ENCODE peak calls at places on chromosomes 4 and X, in eight cellular contexts. One of them, this sample, is unnamed.

GRCh38 chrX:18654873-18655836 is 16.8 kb downstream of the RS1 start:
- DNase-seq in HFFc6: no peak
- DNase-seq in IMR-90: no peak
- DNase-seq in PC-9: no peak
- DNase-seq in Calu3: no peak
- DNase-seq in A673: no peak
- DNase-seq in mammary epithelial cell: peak
- DNase-seq in cardiac fibroblast: peak
- DNase-seq in this sample: no peak

GRCh38 chrX:19177710-19178109 is 55.4 kb upstream of the ADGRG2 start:
- DNase-seq in mammary epithelial cell: no peak
- DNase-seq in IMR-90: no peak
- DNase-seq in PC-9: no peak
- DNase-seq in Calu3: no peak
- DNase-seq in cardiac fibroblast: no peak
- DNase-seq in HFFc6: no peak
- DNase-seq in A673: peak
- DNase-seq in this sample: no peak

GRCh38 chr4:182231080-182231479 is 12.1 kb upstream of the TENM3 start:
- DNase-seq in Calu3: no peak
- DNase-seq in PC-9: no peak
- DNase-seq in mammary epithelial cell: no peak
- DNase-seq in HFFc6: peak
- DNase-seq in A673: no peak
- DNase-seq in IMR-90: peak
- DNase-seq in cardiac fibroblast: no peak
- DNase-seq in this sample: no peak

GRCh38 chr4:160026720-160027119 is 923.8 kb downstream of the RAPGEF2 start:
- DNase-seq in IMR-90: no peak
- DNase-seq in PC-9: peak
- DNase-seq in HFFc6: no peak
- DNase-seq in mammary epithelial cell: peak
- DNase-seq in Calu3: peak
- DNase-seq in A673: peak
- DNase-seq in cardiac fibroblast: peak
- DNase-seq in this sample: peak

GRCh38 chrX:40166582-40166981 is 68.8 kb upstream of the BCOR start:
- DNase-seq in mammary epithelial cell: no peak
- DNase-seq in HFFc6: peak
- DNase-seq in cardiac fibroblast: peak
- DNase-seq in A673: peak
- DNase-seq in Calu3: no peak
- DNase-seq in PC-9: no peak
- DNase-seq in IMR-90: peak
- DNase-seq in this sample: no peak

GRCh38 chr4:53592128-53592527 is 842 bp upstream of the LNX1 start:
- DNase-seq in HFFc6: no peak
- DNase-seq in mammary epithelial cell: no peak
- DNase-seq in cardiac fibroblast: peak
- DNase-seq in A673: peak
- DNase-seq in Calu3: no peak
- DNase-seq in IMR-90: peak
- DNase-seq in PC-9: no peak
- DNase-seq in this sample: peak

GRCh38 chrX:65690057-65690855 is 22.8 kb downstream of the MSN start:
- DNase-seq in A673: no peak
- DNase-seq in cardiac fibroblast: peak
- DNase-seq in Calu3: no peak
- DNase-seq in mammary epithelial cell: peak
- DNase-seq in HFFc6: peak
- DNase-seq in IMR-90: peak
- DNase-seq in PC-9: no peak
- DNase-seq in this sample: no peak

GRCh38 chrX:56766554-56767412 is 37.7 kb downstream of the NBDY start:
- DNase-seq in A673: peak
- DNase-seq in PC-9: no peak
- DNase-seq in IMR-90: peak
- DNase-seq in mammary epithelial cell: no peak
- DNase-seq in Calu3: no peak
- DNase-seq in HFFc6: peak
- DNase-seq in cardiac fibroblast: peak
- DNase-seq in this sample: no peak

GRCh38 chr4:158998624-158999023 is 104.3 kb upstream of the RAPGEF2 start:
- DNase-seq in Calu3: no peak
- DNase-seq in HFFc6: peak
- DNase-seq in cardiac fibroblast: no peak
- DNase-seq in IMR-90: no peak
- DNase-seq in PC-9: no peak
- DNase-seq in mammary epithelial cell: peak
- DNase-seq in A673: peak
- DNase-seq in this sample: peak

GRCh38 chr4:157898836-157899605 is 273.8 kb downstream of the GASK1B start:
- DNase-seq in mammary epithelial cell: no peak
- DNase-seq in IMR-90: no peak
- DNase-seq in A673: no peak
- DNase-seq in PC-9: no peak
- DNase-seq in Calu3: no peak
- DNase-seq in HFFc6: no peak
- DNase-seq in cardiac fibroblast: no peak
- DNase-seq in this sample: no peak

GRCh38 chr4:80486603-80487002 is 151.1 kb downstream of the CFAP299 start:
- DNase-seq in PC-9: no peak
- DNase-seq in cardiac fibroblast: no peak
- DNase-seq in mammary epithelial cell: no peak
- DNase-seq in A673: no peak
- DNase-seq in IMR-90: no peak
- DNase-seq in Calu3: no peak
- DNase-seq in HFFc6: no peak
- DNase-seq in this sample: no peak

GRCh38 chrX:68254738-68255645 is 178.3 kb downstream of the OPHN1 start:
- DNase-seq in HFFc6: no peak
- DNase-seq in A673: no peak
- DNase-seq in Calu3: peak
- DNase-seq in cardiac fibroblast: no peak
- DNase-seq in PC-9: no peak
- DNase-seq in mammary epithelial cell: no peak
- DNase-seq in IMR-90: peak
- DNase-seq in this sample: no peak

GRCh38 chr4:151786158-151786495 is 25.3 kb upstream of the GATB start:
- DNase-seq in HFFc6: no peak
- DNase-seq in Calu3: no peak
- DNase-seq in A673: no peak
- DNase-seq in IMR-90: no peak
- DNase-seq in cardiac fibroblast: no peak
- DNase-seq in PC-9: no peak
- DNase-seq in mammary epithelial cell: no peak
- DNase-seq in this sample: no peak

GRCh38 chr4:177499537-177499936 is 57.3 kb upstream of the AGA start:
- DNase-seq in cardiac fibroblast: no peak
- DNase-seq in IMR-90: no peak
- DNase-seq in Calu3: no peak
- DNase-seq in PC-9: no peak
- DNase-seq in mammary epithelial cell: no peak
- DNase-seq in A673: no peak
- DNase-seq in HFFc6: no peak
- DNase-seq in this sample: no peak

GRCh38 chrX:53049127-53049517 is 533 bp downstream of the GPR173 start:
- DNase-seq in mammary epithelial cell: no peak
- DNase-seq in A673: no peak
- DNase-seq in Calu3: no peak
- DNase-seq in cardiac fibroblast: no peak
- DNase-seq in IMR-90: no peak
- DNase-seq in PC-9: no peak
- DNase-seq in HFFc6: no peak
- DNase-seq in this sample: no peak

GRCh38 chrX:136310411-136310810 is 9.6 kb downstream of the ADGRG4 start:
- DNase-seq in mammary epithelial cell: peak
- DNase-seq in A673: peak
- DNase-seq in PC-9: peak
- DNase-seq in IMR-90: peak
- DNase-seq in cardiac fibroblast: no peak
- DNase-seq in Calu3: no peak
- DNase-seq in HFFc6: peak
- DNase-seq in this sample: peak

GRCh38 chrX:100098660-100099375 is 311.3 kb downstream of the PCDH19 start:
- DNase-seq in A673: no peak
- DNase-seq in Calu3: no peak
- DNase-seq in PC-9: no peak
- DNase-seq in IMR-90: no peak
- DNase-seq in cardiac fibroblast: peak
- DNase-seq in HFFc6: no peak
- DNase-seq in mammary epithelial cell: peak
- DNase-seq in this sample: no peak

DNA sequence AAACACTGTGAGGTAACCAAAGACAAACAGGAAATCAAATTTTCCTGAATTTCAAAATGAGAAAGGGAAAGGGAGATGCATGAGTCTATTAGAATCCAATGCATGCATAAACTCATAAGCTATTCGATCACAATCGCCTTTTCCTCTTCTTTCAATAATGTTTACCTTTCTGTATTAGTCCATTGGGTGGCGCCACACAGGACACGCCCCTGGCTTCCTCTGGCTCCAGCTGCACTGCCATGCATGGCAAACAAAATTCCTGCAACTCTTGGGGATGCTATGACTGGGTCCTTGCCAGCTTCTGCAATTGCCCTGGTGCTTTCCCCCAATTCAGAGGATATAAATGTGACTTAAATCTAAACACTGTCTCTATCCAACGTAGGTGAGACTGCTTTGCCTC is 424.5 kb upstream of the PCDH7 start:
- DNase-seq in mammary epithelial cell: no peak
- DNase-seq in HFFc6: no peak
- DNase-seq in IMR-90: no peak
- DNase-seq in A673: peak
- DNase-seq in PC-9: no peak
- DNase-seq in cardiac fibroblast: no peak
- DNase-seq in Calu3: no peak
- DNase-seq in this sample: no peak
- TF ChIP-seq CTCF in mammary epithelial cell: no peak
- TF ChIP-seq CTCF in HFFc6: no peak
- TF ChIP-seq CTCF in IMR-90: no peak
- TF ChIP-seq CTCF in A673: peak
- TF ChIP-seq CTCF in PC-9: no peak
- TF ChIP-seq CTCF in cardiac fibroblast: no peak
- TF ChIP-seq CTCF in Calu3: no peak
- TF ChIP-seq CTCF in this sample: no peak

GRCh38 chr4:99808260-99808857 is 8.3 kb upstream of the DAPP1 start:
- DNase-seq in Calu3: peak
- DNase-seq in PC-9: peak
- DNase-seq in A673: peak
- DNase-seq in IMR-90: peak
- DNase-seq in HFFc6: peak
- DNase-seq in cardiac fibroblast: peak
- DNase-seq in mammary epithelial cell: peak
- DNase-seq in this sample: peak
- TF ChIP-seq CTCF in Calu3: peak
- TF ChIP-seq CTCF in PC-9: peak
- TF ChIP-seq CTCF in A673: peak
- TF ChIP-seq CTCF in IMR-90: peak
- TF ChIP-seq CTCF in HFFc6: peak
- TF ChIP-seq CTCF in cardiac fibroblast: peak
- TF ChIP-seq CTCF in mammary epithelial cell: peak
- TF ChIP-seq CTCF in this sample: peak

GRCh38 chr4:189059996-189060570 is 880.6 kb upstream of the FRG1 start:
- DNase-seq in Calu3: no peak
- DNase-seq in cardiac fibroblast: peak
- DNase-seq in HFFc6: no peak
- DNase-seq in PC-9: no peak
- DNase-seq in A673: no peak
- DNase-seq in IMR-90: no peak
- DNase-seq in mammary epithelial cell: no peak
- DNase-seq in this sample: no peak

GRCh38 chr4:189062047-189062820 is 878.4 kb upstream of the FRG1 start:
- DNase-seq in IMR-90: no peak
- DNase-seq in HFFc6: no peak
- DNase-seq in mammary epithelial cell: no peak
- DNase-seq in Calu3: no peak
- DNase-seq in PC-9: no peak
- DNase-seq in cardiac fibroblast: no peak
- DNase-seq in A673: no peak
- DNase-seq in this sample: no peak
- TF ChIP-seq CTCF in IMR-90: no peak
- TF ChIP-seq CTCF in HFFc6: peak
- TF ChIP-seq CTCF in mammary epithelial cell: no peak
- TF ChIP-seq CTCF in Calu3: no peak
- TF ChIP-seq CTCF in PC-9: no peak
- TF ChIP-seq CTCF in cardiac fibroblast: no peak
- TF ChIP-seq CTCF in A673: no peak
- TF ChIP-seq CTCF in this sample: no peak

GRCh38 chr4:183875251-183875825 is 29.8 kb upstream of the STOX2 start:
- DNase-seq in Calu3: no peak
- DNase-seq in PC-9: no peak
- DNase-seq in mammary epithelial cell: no peak
- DNase-seq in IMR-90: no peak
- DNase-seq in A673: no peak
- DNase-seq in cardiac fibroblast: no peak
- DNase-seq in HFFc6: no peak
- DNase-seq in this sample: no peak

GRCh38 chr4:183878571-183878970 is 26.5 kb upstream of the STOX2 start:
- DNase-seq in Calu3: no peak
- DNase-seq in cardiac fibroblast: no peak
- DNase-seq in HFFc6: no peak
- DNase-seq in PC-9: no peak
- DNase-seq in mammary epithelial cell: no peak
- DNase-seq in A673: no peak
- DNase-seq in IMR-90: no peak
- DNase-seq in this sample: no peak

GRCh38 chr4:183873389-183874185 is 31.5 kb upstream of the STOX2 start:
- DNase-seq in mammary epithelial cell: peak
- DNase-seq in cardiac fibroblast: no peak
- DNase-seq in IMR-90: no peak
- DNase-seq in A673: no peak
- DNase-seq in PC-9: no peak
- DNase-seq in Calu3: no peak
- DNase-seq in HFFc6: no peak
- DNase-seq in this sample: peak

GRCh38 chr4:183872531-183872930 is 32.6 kb upstream of the STOX2 start:
- DNase-seq in PC-9: no peak
- DNase-seq in A673: no peak
- DNase-seq in Calu3: no peak
- DNase-seq in mammary epithelial cell: no peak
- DNase-seq in cardiac fibroblast: peak
- DNase-seq in IMR-90: peak
- DNase-seq in HFFc6: no peak
- DNase-seq in this sample: no peak

DNA sequence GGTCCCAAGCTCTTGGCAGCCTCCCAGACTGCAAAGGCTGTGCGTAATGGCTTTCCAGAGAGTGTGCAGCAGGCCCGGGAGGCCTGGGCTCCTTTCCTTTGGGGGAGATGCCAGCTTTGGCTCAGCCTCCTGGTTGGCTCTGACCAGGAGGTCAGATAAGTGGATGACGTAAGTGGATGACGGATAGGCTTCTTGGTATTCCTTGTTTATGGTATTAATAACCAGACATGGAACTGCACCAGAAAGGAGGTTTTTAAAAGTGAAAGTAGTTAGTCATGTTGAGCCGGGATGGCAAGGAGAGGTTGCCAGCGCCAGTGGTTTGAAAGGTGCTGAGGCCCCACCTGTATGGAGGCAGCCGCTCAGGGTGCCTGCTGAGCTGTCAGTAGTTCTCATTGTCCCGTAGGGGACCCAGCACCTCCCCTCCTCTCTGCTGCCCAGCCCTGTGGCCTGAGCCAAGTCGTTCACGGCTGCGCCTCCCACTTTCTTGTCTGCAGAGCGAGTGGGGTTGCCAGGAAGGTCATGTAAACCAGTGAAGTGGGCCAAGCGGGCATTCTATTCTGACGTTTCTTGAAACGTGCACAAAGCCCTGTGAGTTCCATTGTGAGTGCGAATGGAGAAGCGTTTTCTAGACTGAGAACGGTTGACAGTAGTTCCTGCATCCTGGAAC is 28.7 kb upstream of the STOX2 start:
- DNase-seq in cardiac fibroblast: peak
- DNase-seq in mammary epithelial cell: peak
- DNase-seq in PC-9: peak
- DNase-seq in Calu3: peak
- DNase-seq in HFFc6: no peak
- DNase-seq in A673: peak
- DNase-seq in IMR-90: peak
- DNase-seq in this sample: peak
- TF ChIP-seq CTCF in cardiac fibroblast: no peak
- TF ChIP-seq CTCF in mammary epithelial cell: no peak
- TF ChIP-seq CTCF in PC-9: no peak
- TF ChIP-seq CTCF in Calu3: no peak
- TF ChIP-seq CTCF in HFFc6: no peak
- TF ChIP-seq CTCF in A673: no peak
- TF ChIP-seq CTCF in IMR-90: no peak
- TF ChIP-seq CTCF in this sample: no peak